ENCODE peak calls at places on chromosomes 16 and 17, in five cellular contexts. N is HepG2, Z is ascending aorta, E is BE2C, J is heart right ventricle. C is an unnamed sample.

GRCh38 chr17:28725660-28726395 is at the start of gene TLCD1:
- DNase-seq in N (peak; percentile 68), E (peak; percentile 73), J (peak; percentile 74), Z (no peak), C (peak; percentile 92)

GRCh38 chr17:28982191-28982793 is 23.5 kb downstream of the SEZ6 start:
- DNase-seq in N (peak; percentile 18), Z (no peak), E (no peak), J (no peak), C (peak; percentile 41)

GRCh38 chr17:63443053-63443452 is 3.1 kb downstream of the CYB561 start:
- DNase-seq in N (no peak), Z (no peak), J (no peak), E (peak; percentile 56), C (no peak)

GRCh38 chr16:29805232-29806095 is 865 bp upstream of the MAZ start:
- DNase-seq in J (peak; percentile 97), E (peak; percentile 98), Z (peak; percentile 89), N (peak; percentile 97), C (peak; percentile 99)

GRCh38 chr17:5537251-5537650 is 47.1 kb downstream of the NLRP1 start:
- DNase-seq in E (no peak), J (no peak), N (no peak), Z (no peak), C (no peak)

GRCh38 chr16:243348-243747 is 8.7 kb downstream of the FAM234A start:
- DNase-seq in E (no peak), J (no peak), N (no peak), Z (no peak), C (no peak)

GRCh38 chr16:89422527-89422904 is 67.8 kb downstream of the ANKRD11 start:
- DNase-seq in J (no peak), Z (peak; percentile 49), N (no peak), E (no peak), C (no peak)

GRCh38 chr17:52024296-52024870 is 134.1 kb downstream of the CA10 start:
- DNase-seq in E (peak; percentile 76), Z (no peak), J (no peak), N (no peak), C (no peak)

GRCh38 chr16:54400261-54400660 is 113.7 kb upstream of the IRX3 start:
- DNase-seq in E (no peak), N (no peak), Z (no peak), J (no peak), C (no peak)

GRCh38 chr16:58456193-58456592 is 43.8 kb upstream of the NDRG4 start:
- DNase-seq in E (peak; percentile 40), Z (no peak), N (peak; percentile 93), J (no peak), C (no peak)

GRCh38 chr17:78665952-78666920 is 89.0 kb upstream of the DNAH17 start:
- DNase-seq in J (no peak), Z (no peak), N (peak; percentile 88), E (no peak), C (peak; percentile 83)

GRCh38 chr17:34434065-34434464 is 71.0 kb upstream of the CCL1 start:
- DNase-seq in J (no peak), N (no peak), Z (no peak), E (no peak), C (no peak)

GRCh38 chr17:34442387-34443111 is 79.5 kb upstream of the CCL1 start:
- DNase-seq in E (no peak), J (no peak), Z (no peak), N (no peak), C (no peak)

GRCh38 chr17:34435182-34435928 is 72.3 kb upstream of the CCL1 start:
- DNase-seq in Z (no peak), J (no peak), N (no peak), E (no peak), C (no peak)

GRCh38 chr17:34437188-34437587 is 74.2 kb upstream of the CCL1 start:
- DNase-seq in N (no peak), J (no peak), E (no peak), Z (no peak), C (no peak)

DNA sequence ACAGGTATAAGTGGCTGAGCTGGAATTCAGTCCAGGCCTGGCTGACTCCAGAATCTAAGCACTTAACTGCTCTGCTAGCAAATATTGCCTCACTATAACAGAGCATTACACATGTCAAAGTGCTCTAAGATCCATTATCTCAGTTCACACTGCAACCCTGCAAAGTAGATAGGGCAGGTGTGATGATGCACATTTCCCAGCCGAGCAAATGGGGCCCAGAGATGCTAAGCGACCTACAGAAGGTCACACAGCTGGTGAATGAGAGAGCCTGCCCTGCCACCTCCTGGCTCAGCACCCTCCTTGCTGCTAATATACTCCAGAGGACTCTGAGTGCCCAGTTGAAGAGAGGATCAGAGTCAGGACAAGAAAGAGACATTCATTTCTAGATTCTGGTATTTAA is 73.6 kb upstream of the CCL1 start:
- DNase-seq in Z (no peak), E (no peak), J (no peak), N (no peak), C (no peak)
- TF ChIP-seq CTCF in Z (no peak), E (no peak), J (no peak), N (no peak), C (no peak)

GRCh38 chr16:2963611-2964415 is at the start of gene KREMEN2:
- DNase-seq in E (peak; percentile 96), J (no peak), N (peak; percentile 56), Z (no peak), C (no peak)
- H3K4me1 ChIP-seq in E (no peaks in the 10 kb centered on the region), J (peaks cover 52% of the 10 kb centered on the region), N (peaks cover 30% of the 10 kb centered on the region), Z (peaks cover 32% of the 10 kb centered on the region), C (peaks cover 61% of the 10 kb centered on the region)

GRCh38 chr16:19711643-19712042 is 6.4 kb downstream of the KNOP1 start:
- DNase-seq in Z (no peak), E (no peak), J (no peak), N (no peak), C (no peak)
- H3K36me3 ChIP-seq in Z (peaks cover 45% of the 10 kb centered on the region), E (peaks cover 56% of the 10 kb centered on the region), J (no peaks in the 10 kb centered on the region), N (peaks cover 54% of the 10 kb centered on the region), C (peaks cover 55% of the 10 kb centered on the region)

DNA sequence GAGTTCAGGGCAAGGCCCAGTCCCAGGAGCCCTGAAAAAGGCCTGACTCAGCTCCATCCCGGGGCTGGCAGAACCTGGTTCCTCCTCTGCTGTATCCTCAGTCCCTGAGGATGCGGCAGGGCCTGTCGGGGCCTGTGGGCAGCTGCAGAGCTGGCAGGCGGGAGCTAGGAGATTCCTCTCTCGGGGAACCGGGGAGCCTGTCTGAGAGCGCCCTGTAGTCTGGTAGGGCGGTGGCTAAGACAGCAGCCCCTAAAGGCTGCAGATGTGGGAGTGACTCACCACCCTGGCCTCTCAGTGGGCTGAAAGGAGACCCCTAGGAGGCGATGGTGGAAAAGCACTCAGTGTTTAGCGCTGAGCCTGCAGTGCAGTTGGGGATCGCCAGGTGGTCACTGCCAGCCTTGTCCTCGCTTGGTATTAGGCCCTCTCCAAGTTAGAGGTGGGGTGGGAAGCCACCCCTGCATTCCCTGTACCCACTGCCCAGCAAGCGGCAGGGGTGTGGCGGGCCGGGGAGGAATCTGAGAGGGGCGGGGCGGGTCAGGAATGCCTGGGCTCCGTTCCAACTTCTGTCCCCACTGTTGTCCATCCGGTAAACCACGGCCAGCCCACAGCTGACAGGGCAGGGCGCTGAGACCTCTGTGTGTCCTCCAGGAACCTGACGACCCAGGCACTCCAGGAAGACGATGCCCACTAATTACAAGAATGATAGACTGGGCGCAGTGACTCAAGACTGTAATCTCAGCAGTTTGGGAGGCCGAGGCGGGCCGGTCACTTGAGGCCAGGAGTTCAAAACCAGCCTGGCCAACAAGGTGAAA is 29.5 kb upstream of the CDH1 start:
- DNase-seq in J (peak; percentile 28), E (peak; percentile 17), N (peak; percentile 81), Z (no peak), C (peak; percentile 74)
- TF ChIP-seq CTCF in J (no peak), E (no peak), N (peak; percentile 71), Z (no peak), C (no peak)

GRCh38 chr16:70418993-70419318 is 19.9 kb downstream of the ST3GAL2 start:
- DNase-seq in N (no peak), E (no peak), Z (no peak), J (no peak), C (no peak)
- H3K4me1 ChIP-seq in N (peaks cover 75% of the 10 kb centered on the region), E (peaks cover 7% of the 10 kb centered on the region), Z (no peaks in the 10 kb centered on the region), J (peaks cover 67% of the 10 kb centered on the region), C (peaks cover 62% of the 10 kb centered on the region)

GRCh38 chr17:67238976-67239375 is 6.0 kb downstream of the HELZ start:
- DNase-seq in J (no peak), Z (no peak), E (no peak), N (no peak), C (no peak)
- H3K36me3 ChIP-seq in J (peaks cover 3% of the 10 kb centered on the region), Z (peaks cover 48% of the 10 kb centered on the region), E (peaks cover 48% of the 10 kb centered on the region), N (peaks cover 59% of the 10 kb centered on the region), C (peaks cover 57% of the 10 kb centered on the region)

GRCh38 chr17:11880714-11881113 is 116.6 kb downstream of the ZNF18 start:
- DNase-seq in Z (no peak), N (peak; percentile 52), J (no peak), E (no peak), C (no peak)
- TF ChIP-seq CTCF in Z (no peak), N (peak; percentile 58), J (peak; percentile 38), E (no peak), C (peak; percentile 16)

GRCh38 chr16:11699234-11699894 is 31.1 kb downstream of the SNN start:
- DNase-seq in J (no peak), Z (no peak), E (no peak), N (no peak), C (no peak)

GRCh38 chr16:11698271-11698689 is 30.0 kb downstream of the SNN start:
- DNase-seq in Z (no peak), J (no peak), N (no peak), E (no peak), C (no peak)

GRCh38 chr16:11697319-11697718 is 29.1 kb downstream of the SNN start:
- DNase-seq in E (no peak), Z (no peak), N (no peak), J (no peak), C (no peak)

GRCh38 chr16:11692651-11693050 is 24.4 kb downstream of the SNN start:
- DNase-seq in N (no peak), J (no peak), E (no peak), Z (no peak), C (no peak)

DNA sequence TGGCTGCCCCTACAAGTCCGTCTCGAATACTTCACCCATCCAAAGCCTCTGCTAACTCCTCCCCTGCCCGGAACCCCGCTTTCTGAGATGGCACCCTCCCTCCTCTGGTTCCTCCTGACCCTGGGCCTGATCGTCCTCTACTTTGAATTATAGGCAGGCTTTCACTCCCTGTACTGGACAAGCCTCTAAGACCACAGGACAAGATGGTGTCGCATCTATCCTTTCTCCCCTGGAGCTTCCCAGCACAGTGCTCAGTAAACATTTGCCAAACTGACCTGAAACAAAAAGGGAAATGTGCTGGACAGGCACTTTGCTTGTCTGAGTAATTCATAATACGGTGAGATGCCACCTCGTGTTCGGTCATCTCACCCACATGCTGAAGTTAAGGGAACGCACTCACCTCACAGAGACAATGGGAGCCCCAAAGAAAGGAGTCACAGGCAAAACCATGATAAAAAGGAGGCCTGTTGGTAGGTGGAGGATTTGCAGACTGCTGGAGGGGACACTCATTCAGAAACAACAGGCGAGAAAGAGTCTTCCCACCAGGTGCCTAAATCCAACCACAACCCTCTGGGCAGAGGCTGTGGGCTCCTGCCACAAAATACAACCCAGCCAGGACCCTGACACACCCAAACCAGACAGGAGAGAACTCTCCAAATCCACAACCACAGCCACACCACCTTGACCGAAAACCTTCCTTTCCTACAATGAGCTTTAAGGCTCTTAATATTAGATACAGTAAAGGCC is 28.2 kb downstream of the SNN start:
- DNase-seq in J (no peak), E (no peak), N (no peak), Z (no peak), C (no peak)
- H3K4me1 ChIP-seq in J (peaks cover 6% of the 10 kb centered on the region), E (no peaks in the 10 kb centered on the region), N (peaks cover 18% of the 10 kb centered on the region), Z (no peaks in the 10 kb centered on the region), C (peaks cover 20% of the 10 kb centered on the region)

GRCh38 chr16:19299565-19299964 is 14.0 kb downstream of the CLEC19A start:
- DNase-seq in N (no peak), E (no peak), Z (no peak), J (no peak), C (no peak)
- H3K36me3 ChIP-seq in N (no peaks in the 10 kb centered on the region), E (no peaks in the 10 kb centered on the region), Z (no peaks in the 10 kb centered on the region), J (no peaks in the 10 kb centered on the region), C (no peaks in the 10 kb centered on the region)